ENCODE peak calls at places on chromosomes 13 and 19, in five cellular contexts. One of them, this sample, is unnamed.

GRCh38 chr19:3849092-3849491 is 19.7 kb downstream of the ZFR2 start:
- DNase-seq in tibial artery: no peak
- DNase-seq in activated CD8-positive, alpha-beta memory T cell treated with anti-CD3 and anti-CD28 coated beads for 4 hours: peak
- DNase-seq in T-cell: peak
- DNase-seq in stimulated activated CD4-positive, alpha-beta T cell treated with anti-CD3 and anti-CD28 coated beads, Interleukin-2, amount 100 ng/mL, for 48 hours: peak
- DNase-seq in this sample: no peak

GRCh38 chr19:39474139-39474620 is 6.5 kb upstream of the TIMM50 start:
- DNase-seq in tibial artery: peak
- DNase-seq in activated CD8-positive, alpha-beta memory T cell treated with anti-CD3 and anti-CD28 coated beads for 4 hours: peak
- DNase-seq in T-cell: peak
- DNase-seq in stimulated activated CD4-positive, alpha-beta T cell treated with anti-CD3 and anti-CD28 coated beads, Interleukin-2, amount 100 ng/mL, for 48 hours: peak
- DNase-seq in this sample: peak

GRCh38 chr19:35746087-35746462 is 624 bp downstream of the PSENEN start:
- DNase-seq in tibial artery: no peak
- DNase-seq in stimulated activated CD4-positive, alpha-beta T cell treated with anti-CD3 and anti-CD28 coated beads, Interleukin-2, amount 100 ng/mL, for 48 hours: no peak
- DNase-seq in activated CD8-positive, alpha-beta memory T cell treated with anti-CD3 and anti-CD28 coated beads for 4 hours: no peak
- DNase-seq in T-cell: no peak
- DNase-seq in this sample: no peak

GRCh38 chr19:20423381-20424207 is 142.0 kb downstream of the ZNF737 start:
- DNase-seq in tibial artery: peak
- DNase-seq in stimulated activated CD4-positive, alpha-beta T cell treated with anti-CD3 and anti-CD28 coated beads, Interleukin-2, amount 100 ng/mL, for 48 hours: peak
- DNase-seq in T-cell: peak
- DNase-seq in activated CD8-positive, alpha-beta memory T cell treated with anti-CD3 and anti-CD28 coated beads for 4 hours: no peak
- DNase-seq in this sample: no peak

GRCh38 chr13:32642316-32642715 is 56.1 kb downstream of the PDS5B start:
- DNase-seq in activated CD8-positive, alpha-beta memory T cell treated with anti-CD3 and anti-CD28 coated beads for 4 hours: no peak
- DNase-seq in T-cell: no peak
- DNase-seq in stimulated activated CD4-positive, alpha-beta T cell treated with anti-CD3 and anti-CD28 coated beads, Interleukin-2, amount 100 ng/mL, for 48 hours: no peak
- DNase-seq in tibial artery: no peak
- DNase-seq in this sample: no peak

GRCh38 chr13:46165485-46166220 is 16.3 kb downstream of the LCP1 start:
- DNase-seq in tibial artery: no peak
- DNase-seq in stimulated activated CD4-positive, alpha-beta T cell treated with anti-CD3 and anti-CD28 coated beads, Interleukin-2, amount 100 ng/mL, for 48 hours: no peak
- DNase-seq in activated CD8-positive, alpha-beta memory T cell treated with anti-CD3 and anti-CD28 coated beads for 4 hours: no peak
- DNase-seq in T-cell: no peak
- DNase-seq in this sample: no peak

GRCh38 chr19:39913682-39914333 is 20.6 kb downstream of the FCGBP start:
- DNase-seq in T-cell: no peak
- DNase-seq in stimulated activated CD4-positive, alpha-beta T cell treated with anti-CD3 and anti-CD28 coated beads, Interleukin-2, amount 100 ng/mL, for 48 hours: no peak
- DNase-seq in activated CD8-positive, alpha-beta memory T cell treated with anti-CD3 and anti-CD28 coated beads for 4 hours: no peak
- DNase-seq in tibial artery: no peak
- DNase-seq in this sample: no peak

GRCh38 chr13:78317030-78317429 is 286.3 kb downstream of the POU4F1 start:
- DNase-seq in tibial artery: no peak
- DNase-seq in stimulated activated CD4-positive, alpha-beta T cell treated with anti-CD3 and anti-CD28 coated beads, Interleukin-2, amount 100 ng/mL, for 48 hours: no peak
- DNase-seq in T-cell: no peak
- DNase-seq in activated CD8-positive, alpha-beta memory T cell treated with anti-CD3 and anti-CD28 coated beads for 4 hours: no peak
- DNase-seq in this sample: no peak

GRCh38 chr19:45630463-45630862 is 8.7 kb downstream of the EML2 start:
- DNase-seq in T-cell: no peak
- DNase-seq in stimulated activated CD4-positive, alpha-beta T cell treated with anti-CD3 and anti-CD28 coated beads, Interleukin-2, amount 100 ng/mL, for 48 hours: no peak
- DNase-seq in activated CD8-positive, alpha-beta memory T cell treated with anti-CD3 and anti-CD28 coated beads for 4 hours: no peak
- DNase-seq in tibial artery: no peak
- DNase-seq in this sample: no peak

GRCh38 chr13:30711837-30712236 is 23.5 kb upstream of the ALOX5AP start:
- DNase-seq in activated CD8-positive, alpha-beta memory T cell treated with anti-CD3 and anti-CD28 coated beads for 4 hours: no peak
- DNase-seq in tibial artery: no peak
- DNase-seq in stimulated activated CD4-positive, alpha-beta T cell treated with anti-CD3 and anti-CD28 coated beads, Interleukin-2, amount 100 ng/mL, for 48 hours: no peak
- DNase-seq in T-cell: no peak
- DNase-seq in this sample: no peak

This sample was measured in NCI-H1930.